ENCODE peak calls at places on chromosomes 7 and 10, in six cellular contexts. One of them, this sample, is unnamed. For H3K27me3, the result is how much of the 10 kb centered on the place peaks cover.

GRCh38 chr10:124156524-124157225 is 63.3 kb upstream of the CHST15 start:
- DNase-seq in adrenal gland: peak
- DNase-seq in fibroblast of lung: no peak
- DNase-seq in astrocyte: no peak
- DNase-seq in upper lobe of right lung: no peak
- DNase-seq in left ventricle myocardium inferior: peak
- DNase-seq in this sample: no peak

GRCh38 chr7:121433775-121434174 is 37.7 kb upstream of the FAM3C start:
- DNase-seq in adrenal gland: no peak
- DNase-seq in fibroblast of lung: no peak
- DNase-seq in astrocyte: no peak
- DNase-seq in upper lobe of right lung: no peak
- DNase-seq in left ventricle myocardium inferior: no peak
- DNase-seq in this sample: no peak

GRCh38 chr10:26468691-26469090 is 30.6 kb downstream of the APBB1IP start:
- DNase-seq in adrenal gland: no peak
- DNase-seq in fibroblast of lung: no peak
- DNase-seq in astrocyte: no peak
- DNase-seq in upper lobe of right lung: no peak
- DNase-seq in left ventricle myocardium inferior: no peak
- DNase-seq in this sample: no peak

GRCh38 chr10:116704926-116705325 is 37.4 kb downstream of the HSPA12A start:
- DNase-seq in adrenal gland: no peak
- DNase-seq in fibroblast of lung: no peak
- DNase-seq in astrocyte: no peak
- DNase-seq in upper lobe of right lung: peak
- DNase-seq in left ventricle myocardium inferior: no peak
- DNase-seq in this sample: no peak

GRCh38 chr7:13822678-13823077 is 166.8 kb downstream of the ETV1 start:
- DNase-seq in adrenal gland: peak
- DNase-seq in fibroblast of lung: no peak
- DNase-seq in astrocyte: peak
- DNase-seq in upper lobe of right lung: no peak
- DNase-seq in left ventricle myocardium inferior: no peak
- DNase-seq in this sample: no peak

GRCh38 chr7:71261066-71261465 is 129.1 kb downstream of the GALNT17 start:
- DNase-seq in adrenal gland: no peak
- DNase-seq in fibroblast of lung: no peak
- DNase-seq in astrocyte: no peak
- DNase-seq in upper lobe of right lung: no peak
- DNase-seq in left ventricle myocardium inferior: no peak
- DNase-seq in this sample: no peak

GRCh38 chr7:144780071-144780608 is 55.7 kb downstream of the TPK1 start:
- DNase-seq in adrenal gland: no peak
- DNase-seq in fibroblast of lung: no peak
- DNase-seq in astrocyte: no peak
- DNase-seq in upper lobe of right lung: no peak
- DNase-seq in left ventricle myocardium inferior: no peak
- DNase-seq in this sample: no peak

GRCh38 chr7:22601028-22601795 is 101.2 kb upstream of the STEAP1B start:
- DNase-seq in adrenal gland: no peak
- DNase-seq in fibroblast of lung: no peak
- DNase-seq in astrocyte: no peak
- DNase-seq in upper lobe of right lung: no peak
- DNase-seq in left ventricle myocardium inferior: no peak
- DNase-seq in this sample: no peak

GRCh38 chr10:112732277-112732891 is 217.7 kb upstream of the TCF7L2 start:
- DNase-seq in adrenal gland: peak
- DNase-seq in fibroblast of lung: no peak
- DNase-seq in astrocyte: peak
- DNase-seq in upper lobe of right lung: no peak
- DNase-seq in left ventricle myocardium inferior: no peak
- DNase-seq in this sample: no peak

GRCh38 chr10:103553743-103554487 is 60.4 kb downstream of the NEURL1 start:
- DNase-seq in adrenal gland: no peak
- DNase-seq in fibroblast of lung: no peak
- DNase-seq in astrocyte: no peak
- DNase-seq in upper lobe of right lung: no peak
- DNase-seq in left ventricle myocardium inferior: no peak
- DNase-seq in this sample: no peak

GRCh38 chr7:26198133-26198780 is 2.3 kb downstream of the HNRNPA2B1 start:
- DNase-seq in adrenal gland: no peak
- DNase-seq in fibroblast of lung: peak
- DNase-seq in astrocyte: no peak
- DNase-seq in upper lobe of right lung: no peak
- DNase-seq in left ventricle myocardium inferior: no peak
- DNase-seq in this sample: no peak

GRCh38 chr10:71694567-71694968 is 25.0 kb downstream of the C10orf105 start:
- DNase-seq in adrenal gland: peak
- DNase-seq in fibroblast of lung: no peak
- DNase-seq in astrocyte: no peak
- DNase-seq in upper lobe of right lung: peak
- DNase-seq in left ventricle myocardium inferior: no peak
- DNase-seq in this sample: no peak

GRCh38 chr10:129769381-129770116 is 194.5 kb downstream of the EBF3 start:
- DNase-seq in adrenal gland: no peak
- DNase-seq in fibroblast of lung: no peak
- DNase-seq in astrocyte: no peak
- DNase-seq in upper lobe of right lung: no peak
- DNase-seq in left ventricle myocardium inferior: no peak
- DNase-seq in this sample: no peak

GRCh38 chr7:68547794-68548193 is 1050.5 kb upstream of the AUTS2 start:
- DNase-seq in adrenal gland: no peak
- DNase-seq in fibroblast of lung: no peak
- DNase-seq in astrocyte: no peak
- DNase-seq in upper lobe of right lung: no peak
- DNase-seq in left ventricle myocardium inferior: no peak
- DNase-seq in this sample: no peak

GRCh38 chr7:68550635-68551034 is 1047.6 kb upstream of the AUTS2 start:
- DNase-seq in adrenal gland: no peak
- DNase-seq in fibroblast of lung: no peak
- DNase-seq in astrocyte: no peak
- DNase-seq in upper lobe of right lung: no peak
- DNase-seq in left ventricle myocardium inferior: no peak
- DNase-seq in this sample: no peak

GRCh38 chr7:68544851-68545250 is 1053.4 kb upstream of the AUTS2 start:
- DNase-seq in adrenal gland: no peak
- DNase-seq in fibroblast of lung: no peak
- DNase-seq in astrocyte: no peak
- DNase-seq in upper lobe of right lung: no peak
- DNase-seq in left ventricle myocardium inferior: no peak
- DNase-seq in this sample: no peak

GRCh38 chr7:68547181-68547580 is 1051.1 kb upstream of the AUTS2 start:
- DNase-seq in adrenal gland: no peak
- DNase-seq in fibroblast of lung: no peak
- DNase-seq in astrocyte: peak
- DNase-seq in upper lobe of right lung: no peak
- DNase-seq in left ventricle myocardium inferior: no peak
- DNase-seq in this sample: no peak

DNA sequence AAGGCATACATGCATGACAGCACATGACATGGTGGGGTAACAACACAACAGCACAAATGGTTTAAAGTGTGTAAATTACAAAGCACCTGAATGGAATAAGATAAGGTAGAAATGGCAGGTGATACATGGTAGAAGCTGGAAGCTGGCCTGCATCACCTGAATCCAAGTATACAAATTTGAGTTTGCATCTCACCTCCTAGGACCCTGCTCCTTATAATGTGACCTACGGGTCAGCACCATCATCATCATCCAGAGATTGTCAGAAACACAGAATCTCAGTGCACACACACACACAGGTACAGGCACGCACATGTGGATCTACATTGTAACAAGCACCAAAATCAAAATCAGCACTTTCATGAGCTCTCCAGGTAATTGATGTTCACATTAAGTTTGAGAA is 1048.2 kb upstream of the AUTS2 start:
- DNase-seq in adrenal gland: no peak
- DNase-seq in fibroblast of lung: no peak
- DNase-seq in astrocyte: no peak
- DNase-seq in upper lobe of right lung: no peak
- DNase-seq in left ventricle myocardium inferior: no peak
- DNase-seq in this sample: no peak
- H3K4me3 ChIP-seq in adrenal gland: no peak
- H3K4me3 ChIP-seq in fibroblast of lung: no peak
- H3K4me3 ChIP-seq in astrocyte: no peak
- H3K4me3 ChIP-seq in upper lobe of right lung: no peak
- H3K4me3 ChIP-seq in left ventricle myocardium inferior: no peak
- H3K4me3 ChIP-seq in this sample: no peak

GRCh38 chr10:128322106-128322505 is 195.9 kb upstream of the MKI67 start:
- DNase-seq in adrenal gland: no peak
- DNase-seq in fibroblast of lung: no peak
- DNase-seq in astrocyte: no peak
- DNase-seq in upper lobe of right lung: no peak
- DNase-seq in left ventricle myocardium inferior: no peak
- DNase-seq in this sample: no peak
- H3K27me3 ChIP-seq in adrenal gland: under half
- H3K27me3 ChIP-seq in fibroblast of lung: under half
- H3K27me3 ChIP-seq in astrocyte: under half
- H3K27me3 ChIP-seq in upper lobe of right lung: under half
- H3K27me3 ChIP-seq in left ventricle myocardium inferior: half or more
- H3K27me3 ChIP-seq in this sample: under half

DNA sequence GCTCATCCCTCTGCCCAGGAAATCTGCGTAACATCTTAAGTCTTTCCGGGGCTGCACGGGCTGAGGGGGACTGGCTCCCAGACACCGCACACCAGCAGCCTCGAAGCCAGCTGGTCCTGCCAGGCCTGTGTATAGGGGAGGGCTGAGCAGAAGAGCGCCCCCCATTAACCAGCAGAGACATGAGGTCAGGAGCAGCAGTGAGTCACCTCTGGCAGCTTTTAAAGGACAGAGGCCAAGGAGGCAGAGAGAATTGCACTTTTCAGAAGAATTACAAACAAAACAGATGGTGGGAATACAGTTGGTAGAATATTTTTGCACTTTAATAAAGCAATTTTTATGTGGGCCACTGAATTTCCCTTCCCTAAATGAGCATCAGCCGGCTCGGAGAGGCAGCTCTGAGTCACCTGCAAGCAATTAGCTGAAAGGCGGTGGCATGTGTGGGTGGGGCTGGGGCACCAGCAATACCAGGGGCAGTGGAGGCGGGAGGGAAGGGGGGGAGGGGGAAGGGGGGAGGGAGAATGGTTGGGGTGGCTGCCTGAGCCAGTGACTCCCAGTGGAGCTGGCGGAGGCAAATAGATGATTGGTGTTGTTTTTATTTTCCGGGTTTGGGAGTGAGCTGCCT is 39.1 kb downstream of the GOLGA7B start:
- DNase-seq in adrenal gland: peak
- DNase-seq in fibroblast of lung: peak
- DNase-seq in astrocyte: peak
- DNase-seq in upper lobe of right lung: peak
- DNase-seq in left ventricle myocardium inferior: no peak
- DNase-seq in this sample: no peak
- H3K4me3 ChIP-seq in adrenal gland: no peak
- H3K4me3 ChIP-seq in fibroblast of lung: no peak
- H3K4me3 ChIP-seq in astrocyte: no peak
- H3K4me3 ChIP-seq in upper lobe of right lung: no peak
- H3K4me3 ChIP-seq in left ventricle myocardium inferior: no peak
- H3K4me3 ChIP-seq in this sample: no peak

GRCh38 chr10:93995182-93995581 is 1.5 kb downstream of the PLCE1 start:
- DNase-seq in adrenal gland: no peak
- DNase-seq in fibroblast of lung: no peak
- DNase-seq in astrocyte: no peak
- DNase-seq in upper lobe of right lung: no peak
- DNase-seq in left ventricle myocardium inferior: no peak
- DNase-seq in this sample: no peak

GRCh38 chr10:93993414-93993781 is 333 bp upstream of the PLCE1 start:
- DNase-seq in adrenal gland: no peak
- DNase-seq in fibroblast of lung: no peak
- DNase-seq in astrocyte: no peak
- DNase-seq in upper lobe of right lung: no peak
- DNase-seq in left ventricle myocardium inferior: no peak
- DNase-seq in this sample: no peak

GRCh38 chr10:93992400-93993030 is 1.2 kb upstream of the PLCE1 start:
- DNase-seq in adrenal gland: no peak
- DNase-seq in fibroblast of lung: peak
- DNase-seq in astrocyte: no peak
- DNase-seq in upper lobe of right lung: no peak
- DNase-seq in left ventricle myocardium inferior: no peak
- DNase-seq in this sample: no peak

GRCh38 chr10:93995598-93996271 is 2.0 kb downstream of the PLCE1 start:
- DNase-seq in adrenal gland: no peak
- DNase-seq in fibroblast of lung: no peak
- DNase-seq in astrocyte: peak
- DNase-seq in upper lobe of right lung: no peak
- DNase-seq in left ventricle myocardium inferior: no peak
- DNase-seq in this sample: no peak

DNA sequence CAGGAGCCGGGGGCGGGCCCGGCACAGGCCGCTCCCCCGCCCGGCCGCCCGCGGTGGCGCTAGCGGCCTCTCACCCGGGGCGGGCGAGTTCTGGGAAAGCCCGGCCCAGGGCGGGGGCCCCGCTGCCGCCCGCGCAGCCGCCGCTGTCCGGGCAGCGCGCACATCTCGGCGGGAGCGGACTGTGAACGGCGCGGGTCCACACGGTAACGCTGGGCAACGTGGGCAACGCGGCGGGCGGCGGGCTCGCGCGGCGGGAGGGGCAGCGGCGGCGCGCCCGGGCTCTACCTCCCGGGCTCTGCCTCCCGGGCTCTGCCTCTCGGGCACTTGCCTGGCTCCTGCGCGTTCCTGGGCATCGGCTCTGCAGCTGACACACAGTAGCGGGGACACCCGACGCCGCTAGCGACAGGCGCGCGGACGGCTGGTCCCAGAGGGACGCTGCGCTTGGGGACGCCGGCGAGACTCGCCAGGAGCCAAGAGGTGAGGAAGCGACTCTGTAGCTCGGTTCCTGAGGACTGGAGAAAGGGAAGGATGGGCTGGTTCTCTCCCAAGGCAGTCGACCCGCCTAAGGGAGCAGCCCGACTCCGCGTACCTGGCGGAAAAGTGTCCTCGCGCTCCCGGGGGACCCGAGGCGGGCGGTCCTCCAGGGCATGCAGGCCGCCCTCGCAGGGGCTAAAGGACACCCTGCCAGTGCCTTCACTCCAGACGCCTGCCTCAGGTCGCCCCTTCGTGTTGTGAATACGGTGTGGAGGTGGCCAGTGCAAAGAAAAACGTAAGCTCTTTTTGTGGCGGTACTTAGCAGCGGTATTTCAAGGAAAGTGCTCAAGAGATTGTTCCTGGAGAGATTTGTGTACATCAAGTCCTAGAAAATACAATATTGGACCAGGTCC is at the start of gene PLCE1:
- DNase-seq in adrenal gland: peak
- DNase-seq in fibroblast of lung: peak
- DNase-seq in astrocyte: no peak
- DNase-seq in upper lobe of right lung: peak
- DNase-seq in left ventricle myocardium inferior: peak
- DNase-seq in this sample: no peak
- H3K27me3 ChIP-seq in adrenal gland: under half
- H3K27me3 ChIP-seq in fibroblast of lung: under half
- H3K27me3 ChIP-seq in astrocyte: under half
- H3K27me3 ChIP-seq in upper lobe of right lung: under half
- H3K27me3 ChIP-seq in left ventricle myocardium inferior: under half
- H3K27me3 ChIP-seq in this sample: under half

GRCh38 chr10:8078027-8078426 is 23.5 kb downstream of the GATA3 start:
- DNase-seq in adrenal gland: no peak
- DNase-seq in fibroblast of lung: no peak
- DNase-seq in astrocyte: no peak
- DNase-seq in upper lobe of right lung: no peak
- DNase-seq in left ventricle myocardium inferior: no peak
- DNase-seq in this sample: no peak
- H3K4me3 ChIP-seq in adrenal gland: no peak
- H3K4me3 ChIP-seq in fibroblast of lung: no peak
- H3K4me3 ChIP-seq in astrocyte: no peak
- H3K4me3 ChIP-seq in upper lobe of right lung: no peak
- H3K4me3 ChIP-seq in left ventricle myocardium inferior: no peak
- H3K4me3 ChIP-seq in this sample: no peak

This sample was measured in AG04450.